ENCODE peak calls at places on chromosomes 2 and 18, in nine cellular contexts. I, X, J, U, E, M, A, T and Q are unnamed samples.

GRCh38 chr2:217959723-217960122 is 43.1 kb downstream of the TNS1 start:
- DNase-seq in I (no peak), X (no peak), M (no peak), J (peak), A (no peak), E (no peak), U (no peak), T (no peak), Q (no peak)

GRCh38 chr18:12770469-12771219 is 67.8 kb downstream of the PSMG2 start:
- DNase-seq in T (no peak), J (no peak), U (no peak), I (no peak), X (no peak), E (no peak), A (no peak), M (no peak), Q (no peak)

GRCh38 chr2:218631837-218632236 is 24.1 kb downstream of the PLCD4 start:
- DNase-seq in A (no peak), J (no peak), M (peak), T (no peak), I (no peak), X (no peak), E (peak), U (no peak), Q (no peak)

GRCh38 chr2:203340791-203341487 is 12.7 kb downstream of the ABI2 start:
- DNase-seq in U (no peak), M (peak), T (no peak), A (no peak), J (peak), I (no peak), X (peak), E (peak), Q (peak)

GRCh38 chr2:10405441-10405840 is 42.7 kb downstream of the ODC1 start:
- DNase-seq in J (no peak), M (peak), T (no peak), X (peak), U (no peak), I (no peak), E (peak), A (peak), Q (peak)

GRCh38 chr2:8310557-8311455 is 371.1 kb upstream of the ID2 start:
- DNase-seq in T (no peak), M (no peak), E (no peak), U (no peak), X (no peak), A (no peak), I (peak), J (no peak), Q (no peak)

GRCh38 chr2:1867141-1867540 is 122.8 kb upstream of the PXDN start:
- DNase-seq in T (no peak), E (no peak), X (no peak), A (no peak), M (no peak), U (no peak), I (no peak), J (no peak), Q (no peak)

GRCh38 chr2:207734264-207734635 is 22.8 kb downstream of the CCNYL1 start:
- DNase-seq in M (peak), T (no peak), X (peak), I (no peak), E (peak), A (no peak), U (no peak), J (no peak), Q (no peak)

GRCh38 chr2:238203973-238204683 is 633 bp upstream of the ILKAP start:
- DNase-seq in A (no peak), J (no peak), X (no peak), U (no peak), I (no peak), M (no peak), E (no peak), T (no peak), Q (no peak)

GRCh38 chr2:53130441-53130943 is 637.1 kb upstream of the CHAC2 start:
- DNase-seq in U (no peak), I (no peak), A (no peak), X (peak), M (peak), T (no peak), E (peak), J (no peak), Q (peak)

GRCh38 chr2:238839428-238839827 is 8.5 kb upstream of the TWIST2 start:
- DNase-seq in T (no peak), M (no peak), I (no peak), E (no peak), J (no peak), A (no peak), X (no peak), U (no peak), Q (no peak)

GRCh38 chr2:218786133-218786532 is 4.2 kb downstream of the CYP27A1 start:
- DNase-seq in A (no peak), M (no peak), E (no peak), J (no peak), U (no peak), I (no peak), X (no peak), T (no peak), Q (no peak)

GRCh38 chr2:54665436-54665856 is 58.0 kb upstream of the EML6 start:
- DNase-seq in X (peak), T (peak), M (peak), A (no peak), J (peak), I (peak), E (peak), U (no peak), Q (peak)

GRCh38 chr18:40925071-40925541 is 1029.9 kb upstream of the PIK3C3 start:
- DNase-seq in U (no peak), T (no peak), M (no peak), A (no peak), J (no peak), E (no peak), X (no peak), I (no peak), Q (no peak)

GRCh38 chr2:11203480-11203879 is 48.2 kb downstream of the SLC66A3 start:
- DNase-seq in E (peak), J (no peak), U (no peak), T (no peak), A (no peak), X (peak), I (no peak), M (peak), Q (no peak)

GRCh38 chr2:85599468-85600234 is 2.8 kb downstream of the TMEM150A start:
- DNase-seq in T (no peak), U (no peak), J (no peak), M (no peak), X (no peak), E (no peak), A (no peak), I (no peak), Q (no peak)

GRCh38 chr2:27776097-27776496 is 4.6 kb downstream of the MRPL33 start:
- DNase-seq in U (no peak), A (no peak), M (peak), I (no peak), T (no peak), E (peak), J (no peak), X (peak), Q (no peak)

GRCh38 chr2:29495068-29495467 is 379.9 kb downstream of the CLIP4 start:
- DNase-seq in J (no peak), A (no peak), M (no peak), X (no peak), U (no peak), T (no peak), I (no peak), E (no peak), Q (no peak)

GRCh38 chr2:99615247-99615771 is 125.5 kb upstream of the REV1 start:
- DNase-seq in J (no peak), I (no peak), E (peak), X (no peak), U (no peak), A (peak), T (no peak), M (peak), Q (no peak)

GRCh38 chr2:228086561-228086960 is 94.9 kb downstream of the SPHKAP start:
- DNase-seq in I (no peak), E (no peak), T (no peak), J (no peak), U (no peak), M (no peak), X (no peak), A (no peak), Q (no peak)

GRCh38 chr2:205593891-205594290 is 88.4 kb upstream of the NRP2 start:
- DNase-seq in T (no peak), U (no peak), A (no peak), I (no peak), J (no peak), E (peak), X (no peak), M (no peak), Q (no peak)

GRCh38 chr2:186427970-186428369 is 58.1 kb upstream of the ZC3H15 start:
- DNase-seq in X (no peak), E (no peak), M (no peak), T (no peak), U (no peak), A (no peak), J (no peak), I (no peak), Q (no peak)

GRCh38 chr2:76953733-76954347 is 568.3 kb downstream of the LRRTM4 start:
- DNase-seq in X (peak), I (no peak), U (peak), T (peak), E (peak), A (no peak), J (peak), M (peak), Q (no peak)

GRCh38 chr2:102142829-102143449 is 393 bp downstream of the IL1R1 start:
- DNase-seq in M (no peak), A (no peak), E (peak), X (peak), J (no peak), U (no peak), T (no peak), I (no peak), Q (peak)

GRCh38 chr2:205680067-205680466 is 2.2 kb upstream of the NRP2 start:
- DNase-seq in E (peak), X (peak), I (peak), T (peak), M (peak), J (peak), A (no peak), U (peak), Q (peak)

GRCh38 chr18:74197705-74198341 is 49.5 kb downstream of the TIMM21 start:
- DNase-seq in X (no peak), J (no peak), E (no peak), T (no peak), I (no peak), A (no peak), U (no peak), M (no peak), Q (no peak)

GRCh38 chr2:95265182-95265581 is 9.1 kb upstream of the PROM2 start:
- DNase-seq in M (no peak), T (no peak), A (no peak), J (no peak), E (no peak), I (no peak), U (no peak), X (no peak), Q (no peak)

GRCh38 chr2:46547223-46548102 is 68.1 kb downstream of the TMEM247 start:
- DNase-seq in A (no peak), X (no peak), E (no peak), U (no peak), I (no peak), M (no peak), T (no peak), J (no peak), Q (no peak)

GRCh38 chr2:96514521-96514920 is 9.4 kb upstream of the NEURL3 start:
- DNase-seq in J (no peak), T (no peak), U (no peak), I (no peak), A (no peak), E (no peak), X (no peak), M (no peak), Q (no peak)

GRCh38 chr2:74849228-74849892 is 15.4 kb downstream of the HK2 start:
- DNase-seq in I (peak), U (no peak), E (no peak), X (no peak), J (no peak), A (no peak), T (no peak), M (no peak), Q (no peak)

GRCh38 chr2:144660518-144661316 is 140.8 kb upstream of the ZEB2 start:
- DNase-seq in T (no peak), J (no peak), A (no peak), M (peak), U (no peak), X (peak), E (peak), I (no peak), Q (peak)

GRCh38 chr2:105618351-105618659 is 126.4 kb upstream of the NCK2 start:
- DNase-seq in I (peak), X (no peak), J (no peak), E (no peak), M (no peak), T (no peak), U (no peak), A (no peak), Q (no peak)

GRCh38 chr2:39275016-39275415 is 31.2 kb upstream of the CDKL4 start:
- DNase-seq in I (no peak), A (no peak), E (no peak), T (no peak), M (peak), X (no peak), U (no peak), J (no peak), Q (no peak)

GRCh38 chr2:239819974-239820555 is 205.1 kb downstream of the NDUFA10 start:
- DNase-seq in X (no peak), J (no peak), I (no peak), U (peak), M (no peak), A (no peak), E (peak), T (no peak), Q (no peak)